ENCODE peak calls at places on chromosomes 4 and X, in five cellular contexts. One of them, this sample, is unnamed.

GRCh38 chrX:70535198-70535597 is 90.6 kb downstream of the DLG3 start:
- DNase-seq in hepatocyte: no peak
- DNase-seq in lung: no peak
- DNase-seq in adrenal gland: no peak
- DNase-seq in left lung: no peak
- DNase-seq in this sample: no peak

GRCh38 chr4:133154725-133155124 is 5.6 kb downstream of the PCDH10 start:
- DNase-seq in left lung: no peak
- DNase-seq in hepatocyte: peak; percentile 57
- DNase-seq in adrenal gland: no peak
- DNase-seq in lung: no peak
- DNase-seq in this sample: peak; percentile 66

GRCh38 chrX:56733459-56734046 is 4.5 kb downstream of the NBDY start:
- DNase-seq in hepatocyte: peak; percentile 73
- DNase-seq in left lung: no peak
- DNase-seq in lung: peak; percentile 41
- DNase-seq in adrenal gland: peak; percentile 72
- DNase-seq in this sample: peak; percentile 51

GRCh38 chrX:17242470-17242869 is 132.5 kb upstream of the NHS start:
- DNase-seq in left lung: no peak
- DNase-seq in adrenal gland: peak; percentile 62
- DNase-seq in lung: peak; percentile 31
- DNase-seq in hepatocyte: peak; percentile 62
- DNase-seq in this sample: peak; percentile 70

GRCh38 chr4:1588306-1588705 is 95.8 kb downstream of the FAM53A start:
- DNase-seq in hepatocyte: no peak
- DNase-seq in left lung: no peak
- DNase-seq in lung: no peak
- DNase-seq in adrenal gland: no peak
- DNase-seq in this sample: no peak

GRCh38 chr4:86592553-86593249 is 1.4 kb upstream of the PTPN13 start:
- DNase-seq in left lung: no peak
- DNase-seq in adrenal gland: no peak
- DNase-seq in hepatocyte: no peak
- DNase-seq in lung: no peak
- DNase-seq in this sample: no peak

GRCh38 chr4:150315175-150315574 is 236.9 kb downstream of the DCLK2 start:
- DNase-seq in adrenal gland: no peak
- DNase-seq in left lung: no peak
- DNase-seq in hepatocyte: no peak
- DNase-seq in lung: no peak
- DNase-seq in this sample: peak; percentile 39

GRCh38 chr4:182192511-182193181 is 50.6 kb upstream of the TENM3 start:
- DNase-seq in left lung: no peak
- DNase-seq in lung: no peak
- DNase-seq in adrenal gland: no peak
- DNase-seq in hepatocyte: no peak
- DNase-seq in this sample: peak; percentile 54

GRCh38 chr4:25861951-25862410 is 807 bp downstream of the SEL1L3 start:
- DNase-seq in hepatocyte: peak; percentile 42
- DNase-seq in lung: peak; percentile 41
- DNase-seq in left lung: peak; percentile 38
- DNase-seq in adrenal gland: peak; percentile 29
- DNase-seq in this sample: peak; percentile 46

GRCh38 chr4:123623611-123624010 is 227.0 kb downstream of the SPRY1 start:
- DNase-seq in left lung: no peak
- DNase-seq in lung: no peak
- DNase-seq in adrenal gland: no peak
- DNase-seq in hepatocyte: no peak
- DNase-seq in this sample: no peak

GRCh38 chr4:54550415-54551171 is 107.2 kb upstream of the KIT start:
- DNase-seq in lung: no peak
- DNase-seq in adrenal gland: peak; percentile 79
- DNase-seq in hepatocyte: peak; percentile 45
- DNase-seq in left lung: peak; percentile 45
- DNase-seq in this sample: no peak

GRCh38 chr4:87375719-87376291 is 15.2 kb downstream of the HSD17B11 start:
- DNase-seq in left lung: no peak
- DNase-seq in lung: no peak
- DNase-seq in hepatocyte: peak; percentile 79
- DNase-seq in adrenal gland: peak; percentile 62
- DNase-seq in this sample: peak; percentile 49

GRCh38 chr4:145494666-145495065 is 13.0 kb downstream of the SMAD1 start:
- DNase-seq in lung: no peak
- DNase-seq in left lung: no peak
- DNase-seq in hepatocyte: no peak
- DNase-seq in adrenal gland: no peak
- DNase-seq in this sample: no peak
- H3K4me3 ChIP-seq in lung: no peak overlapping the region
- H3K4me3 ChIP-seq in left lung: no peak overlapping the region
- H3K4me3 ChIP-seq in hepatocyte: no peak overlapping the region
- H3K4me3 ChIP-seq in adrenal gland: no peak overlapping the region
- H3K4me3 ChIP-seq in this sample: no peak overlapping the region

GRCh38 chr4:212438-213174 is 88.3 kb downstream of the ZNF718 start:
- DNase-seq in adrenal gland: peak; percentile 84
- DNase-seq in hepatocyte: no peak
- DNase-seq in left lung: peak; percentile 71
- DNase-seq in lung: peak; percentile 49
- DNase-seq in this sample: peak; percentile 87
- H3K27ac ChIP-seq in adrenal gland: no peak overlapping the region
- H3K27ac ChIP-seq in hepatocyte: no peak overlapping the region
- H3K27ac ChIP-seq in left lung: peak overlapping the region; percentile 64
- H3K27ac ChIP-seq in lung: peak overlapping the region; percentile 85
- H3K27ac ChIP-seq in this sample: peak overlapping the region; percentile 4

DNA sequence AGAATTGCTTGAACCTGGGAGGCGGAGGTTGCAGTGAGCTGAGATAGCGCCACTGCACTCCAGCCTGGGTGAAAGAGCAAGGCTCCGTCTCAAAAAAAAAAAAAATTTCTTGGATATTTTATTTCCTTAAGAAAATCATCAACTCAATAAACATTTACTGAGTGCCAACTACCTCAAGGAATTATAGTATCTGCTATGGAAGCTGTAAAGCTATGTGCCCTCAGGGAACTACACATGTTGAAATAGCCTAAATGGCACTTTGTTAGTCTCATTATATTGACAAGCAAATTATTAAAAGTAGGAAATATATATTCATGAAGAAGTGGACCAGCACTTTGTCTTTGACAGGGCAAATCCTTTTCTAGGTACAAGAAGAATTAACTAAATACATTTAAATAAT is 40.8 kb downstream of the ELOVL6 start:
- DNase-seq in left lung: no peak
- DNase-seq in adrenal gland: no peak
- DNase-seq in hepatocyte: no peak
- DNase-seq in lung: no peak
- DNase-seq in this sample: no peak
- H3K4me3 ChIP-seq in left lung: no peak overlapping the region
- H3K4me3 ChIP-seq in adrenal gland: no peak overlapping the region
- H3K4me3 ChIP-seq in hepatocyte: no peak overlapping the region
- H3K4me3 ChIP-seq in lung: no peak overlapping the region
- H3K4me3 ChIP-seq in this sample: no peak overlapping the region

DNA sequence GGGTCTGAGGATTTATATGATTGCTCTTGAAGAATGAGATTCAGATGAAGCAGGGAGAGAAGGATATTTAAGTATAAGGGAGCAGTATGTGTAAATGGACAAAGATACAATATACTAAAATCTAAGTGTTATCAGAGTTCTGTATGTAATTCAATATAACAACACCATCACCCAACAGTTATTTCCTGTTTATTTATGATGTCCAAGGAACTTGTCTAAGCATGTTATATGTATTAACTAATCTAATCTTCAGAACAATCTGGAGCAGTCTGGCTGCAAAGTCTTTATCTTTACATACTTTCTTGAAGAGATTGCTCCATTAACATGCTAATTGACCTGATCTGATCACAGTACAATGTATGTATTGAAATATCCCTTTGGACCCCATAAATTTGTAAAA is 203.8 kb upstream of the WDFY3 start:
- DNase-seq in hepatocyte: no peak
- DNase-seq in adrenal gland: no peak
- DNase-seq in left lung: no peak
- DNase-seq in lung: no peak
- DNase-seq in this sample: no peak
- H3K27ac ChIP-seq in hepatocyte: no peak overlapping the region
- H3K27ac ChIP-seq in adrenal gland: no peak overlapping the region
- H3K27ac ChIP-seq in left lung: no peak overlapping the region
- H3K27ac ChIP-seq in lung: no peak overlapping the region
- H3K27ac ChIP-seq in this sample: no peak overlapping the region

GRCh38 chr4:56272003-56272402 is 115.3 kb downstream of the AASDH start:
- DNase-seq in lung: no peak
- DNase-seq in left lung: no peak
- DNase-seq in adrenal gland: no peak
- DNase-seq in hepatocyte: no peak
- DNase-seq in this sample: no peak

GRCh38 chr4:56271121-56271520 is 116.2 kb downstream of the AASDH start:
- DNase-seq in left lung: no peak
- DNase-seq in adrenal gland: no peak
- DNase-seq in hepatocyte: no peak
- DNase-seq in lung: no peak
- DNase-seq in this sample: no peak

GRCh38 chr4:56276547-56276946 is 110.7 kb downstream of the AASDH start:
- DNase-seq in left lung: no peak
- DNase-seq in adrenal gland: no peak
- DNase-seq in lung: no peak
- DNase-seq in hepatocyte: no peak
- DNase-seq in this sample: no peak

GRCh38 chr4:56267558-56267957 is 119.7 kb downstream of the AASDH start:
- DNase-seq in lung: no peak
- DNase-seq in hepatocyte: peak; percentile 38
- DNase-seq in adrenal gland: no peak
- DNase-seq in left lung: no peak
- DNase-seq in this sample: no peak

GRCh38 chr4:56272946-56273728 is 114.2 kb downstream of the AASDH start:
- DNase-seq in adrenal gland: no peak
- DNase-seq in hepatocyte: no peak
- DNase-seq in lung: no peak
- DNase-seq in left lung: no peak
- DNase-seq in this sample: no peak
- H3K4me3 ChIP-seq in adrenal gland: no peak overlapping the region
- H3K4me3 ChIP-seq in hepatocyte: no peak overlapping the region
- H3K4me3 ChIP-seq in lung: no peak overlapping the region
- H3K4me3 ChIP-seq in left lung: no peak overlapping the region
- H3K4me3 ChIP-seq in this sample: no peak overlapping the region

GRCh38 chrX:140525448-140525847 is 20.6 kb upstream of the SOX3 start:
- DNase-seq in hepatocyte: no peak
- DNase-seq in lung: no peak
- DNase-seq in left lung: no peak
- DNase-seq in adrenal gland: no peak
- DNase-seq in this sample: no peak
- H3K27ac ChIP-seq in hepatocyte: no peak overlapping the region
- H3K27ac ChIP-seq in lung: no peak overlapping the region
- H3K27ac ChIP-seq in left lung: no peak overlapping the region
- H3K27ac ChIP-seq in adrenal gland: no peak overlapping the region
- H3K27ac ChIP-seq in this sample: no peak overlapping the region

GRCh38 chrX:40004916-40005289 is 92.9 kb downstream of the BCOR start:
- DNase-seq in lung: no peak
- DNase-seq in left lung: no peak
- DNase-seq in adrenal gland: no peak
- DNase-seq in hepatocyte: no peak
- DNase-seq in this sample: no peak

GRCh38 chrX:40006025-40007017 is 91.4 kb downstream of the BCOR start:
- DNase-seq in hepatocyte: peak; percentile 67
- DNase-seq in left lung: no peak
- DNase-seq in adrenal gland: peak; percentile 39
- DNase-seq in lung: no peak
- DNase-seq in this sample: peak; percentile 50

GRCh38 chrX:40005290-40006011 is 92.3 kb downstream of the BCOR start:
- DNase-seq in hepatocyte: no peak
- DNase-seq in left lung: no peak
- DNase-seq in adrenal gland: no peak
- DNase-seq in lung: no peak
- DNase-seq in this sample: no peak

GRCh38 chrX:40003071-40003981 is 94.4 kb downstream of the BCOR start:
- DNase-seq in lung: no peak
- DNase-seq in left lung: no peak
- DNase-seq in hepatocyte: no peak
- DNase-seq in adrenal gland: no peak
- DNase-seq in this sample: no peak

GRCh38 chrX:40003982-40004535 is 93.7 kb downstream of the BCOR start:
- DNase-seq in adrenal gland: no peak
- DNase-seq in lung: no peak
- DNase-seq in left lung: no peak
- DNase-seq in hepatocyte: no peak
- DNase-seq in this sample: no peak
- H3K4me3 ChIP-seq in adrenal gland: no peak overlapping the region
- H3K4me3 ChIP-seq in lung: no peak overlapping the region
- H3K4me3 ChIP-seq in left lung: no peak overlapping the region
- H3K4me3 ChIP-seq in hepatocyte: no peak overlapping the region
- H3K4me3 ChIP-seq in this sample: no peak overlapping the region

This sample was measured in cardiac muscle cell.